ENCODE peak calls at places on chromosomes 1 and 21, in four cellular contexts. J, I, K and D are unnamed samples.

GRCh38 chr1:31414692-31415370 is 1.8 kb downstream of the SERINC2 start:
- DNase-seq in I (no peak), K (no peak), J (no peak), D (no peak)

GRCh38 chr1:28885982-28886730 is 28.2 kb upstream of the EPB41 start:
- DNase-seq in I (no peak), K (no peak), J (no peak), D (no peak)

GRCh38 chr1:202143011-202143767 is 1.3 kb downstream of the ARL8A start:
- DNase-seq in J (peak; percentile 34), K (peak; percentile 32), I (peak; percentile 89), D (peak; percentile 59)

GRCh38 chr21:29896884-29897283 is 42.9 kb downstream of the GRIK1 start:
- DNase-seq in I (no peak), K (no peak), J (no peak), D (no peak)

GRCh38 chr1:51945591-51945990 is 44.9 kb downstream of the RAB3B start:
- DNase-seq in I (no peak), J (no peak), K (no peak), D (no peak)

GRCh38 chr1:109357673-109358072 is 40.0 kb downstream of the SORT1 start:
- DNase-seq in I (no peak), K (no peak), J (no peak), D (no peak)

GRCh38 chr1:228955691-228956090 is 220.4 kb downstream of the RHOU start:
- DNase-seq in K (no peak), I (no peak), J (no peak), D (no peak)

GRCh38 chr1:162422662-162423375 is 10.9 kb upstream of the SH2D1B start:
- DNase-seq in K (no peak), J (no peak), I (no peak), D (no peak)

GRCh38 chr1:205318231-205318991 is 3.1 kb downstream of the NUAK2 start:
- DNase-seq in I (peak; percentile 82), J (peak; percentile 54), K (no peak), D (no peak)

GRCh38 chr1:177425241-177425640 is 254.5 kb downstream of the BRINP2 start:
- DNase-seq in J (no peak), K (no peak), I (no peak), D (no peak)

GRCh38 chr1:69201716-69202115 is 366.0 kb upstream of the LRRC7 start:
- DNase-seq in J (no peak), I (no peak), K (no peak), D (no peak)

GRCh38 chr1:161287482-161288054 is 22.2 kb downstream of the MPZ start:
- DNase-seq in K (no peak), J (no peak), I (no peak), D (no peak)

GRCh38 chr1:108817016-108817415 is 39.9 kb downstream of the AKNAD1 start:
- DNase-seq in I (no peak), J (peak; percentile 33), K (no peak), D (no peak)

GRCh38 chr1:223006794-223007193 is 136.3 kb downstream of the TLR5 start:
- DNase-seq in K (no peak), I (no peak), J (no peak), D (no peak)

GRCh38 chr1:223003549-223003948 is 139.5 kb downstream of the TLR5 start:
- DNase-seq in K (no peak), J (no peak), I (no peak), D (no peak)

GRCh38 chr1:223000549-223001135 is 142.4 kb downstream of the TLR5 start:
- DNase-seq in I (no peak), J (no peak), K (no peak), D (no peak)

GRCh38 chr1:223007250-223007649 is 135.8 kb downstream of the TLR5 start:
- DNase-seq in J (no peak), I (peak; percentile 73), K (no peak), D (no peak)

DNA sequence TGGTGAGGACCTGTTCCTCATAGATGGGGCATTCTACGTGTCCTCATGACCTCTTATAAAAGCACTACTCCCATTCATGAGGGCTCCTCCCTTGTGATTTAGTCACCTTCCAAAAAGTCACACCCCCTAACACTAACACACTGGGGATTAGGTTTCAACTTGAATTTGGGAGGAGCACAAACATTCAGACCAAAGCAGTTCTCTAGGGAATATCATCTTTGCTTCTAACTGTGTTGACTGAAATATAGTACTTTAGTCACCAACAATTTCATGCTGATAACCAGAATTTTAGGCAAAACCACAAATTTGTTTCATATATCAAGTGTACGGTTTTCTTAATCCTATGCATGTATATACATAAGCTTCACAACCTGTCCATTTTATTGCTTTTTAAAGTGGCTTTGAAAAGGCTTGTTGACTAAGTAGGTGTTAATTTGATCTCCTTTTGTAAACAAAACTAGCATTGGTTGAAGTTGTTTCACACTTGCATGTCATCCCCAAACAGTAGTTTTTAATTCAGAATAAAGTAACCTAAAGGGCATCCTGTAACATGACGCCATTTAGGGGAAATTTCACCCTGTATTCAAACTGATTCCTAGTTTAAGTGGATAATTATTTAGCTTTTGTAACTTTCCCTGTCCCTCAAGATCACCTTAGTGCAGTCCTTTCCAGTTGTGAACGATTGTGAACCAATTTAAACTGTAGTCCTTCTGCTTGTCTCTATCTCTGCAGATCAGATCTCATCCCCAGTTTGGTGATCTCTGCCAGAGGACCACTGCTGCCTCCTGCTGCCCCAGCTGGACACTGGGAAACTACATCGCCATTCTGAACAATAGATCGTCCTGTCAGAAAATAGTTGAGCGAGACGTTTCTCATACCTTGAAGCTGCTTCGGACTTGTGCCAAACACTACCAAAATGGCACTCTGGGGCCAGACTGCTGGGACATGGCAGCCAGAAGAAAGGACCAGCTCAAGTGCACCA is 141.1 kb downstream of the TLR5 start:
- DNase-seq in K (no peak), I (no peak), J (no peak), D (no peak)
- TF ChIP-seq CTCF in K (no peak), I (no peak), J (no peak), D (no peak)

GRCh38 chr1:20087668-20088067 is 17.7 kb downstream of the PLA2G5 start:
- DNase-seq in I (no peak), J (no peak), K (no peak), D (no peak)
- TF ChIP-seq CTCF in I (no peak), J (no peak), K (no peak), D (no peak)

GRCh38 chr1:2235300-2235998 is 7.3 kb downstream of the SKI start:
- DNase-seq in I (no peak), K (peak; percentile 21), J (no peak), D (no peak)

GRCh38 chr1:2239384-2239985 is 11.4 kb downstream of the SKI start:
- DNase-seq in J (no peak), I (no peak), K (peak; percentile 15), D (no peak)

GRCh38 chr1:2236695-2237677 is 8.9 kb downstream of the SKI start:
- DNase-seq in J (no peak), K (peak; percentile 17), I (no peak), D (no peak)

GRCh38 chr1:2238361-2239055 is 10.4 kb downstream of the SKI start:
- DNase-seq in I (peak; percentile 86), J (no peak), K (peak; percentile 80), D (no peak)

GRCh38 chr1:2237773-2238172 is 9.7 kb downstream of the SKI start:
- DNase-seq in J (no peak), K (peak; percentile 28), I (no peak), D (no peak)
- TF ChIP-seq CTCF in J (no peak), K (no peak), I (no peak), D (no peak)

GRCh38 chr1:230276401-230276800 is 149.7 kb downstream of the PGBD5 start:
- DNase-seq in K (no peak), J (no peak), I (no peak), D (no peak)
- TF ChIP-seq CTCF in K (no peak), J (no peak), I (no peak), D (no peak)

DNA sequence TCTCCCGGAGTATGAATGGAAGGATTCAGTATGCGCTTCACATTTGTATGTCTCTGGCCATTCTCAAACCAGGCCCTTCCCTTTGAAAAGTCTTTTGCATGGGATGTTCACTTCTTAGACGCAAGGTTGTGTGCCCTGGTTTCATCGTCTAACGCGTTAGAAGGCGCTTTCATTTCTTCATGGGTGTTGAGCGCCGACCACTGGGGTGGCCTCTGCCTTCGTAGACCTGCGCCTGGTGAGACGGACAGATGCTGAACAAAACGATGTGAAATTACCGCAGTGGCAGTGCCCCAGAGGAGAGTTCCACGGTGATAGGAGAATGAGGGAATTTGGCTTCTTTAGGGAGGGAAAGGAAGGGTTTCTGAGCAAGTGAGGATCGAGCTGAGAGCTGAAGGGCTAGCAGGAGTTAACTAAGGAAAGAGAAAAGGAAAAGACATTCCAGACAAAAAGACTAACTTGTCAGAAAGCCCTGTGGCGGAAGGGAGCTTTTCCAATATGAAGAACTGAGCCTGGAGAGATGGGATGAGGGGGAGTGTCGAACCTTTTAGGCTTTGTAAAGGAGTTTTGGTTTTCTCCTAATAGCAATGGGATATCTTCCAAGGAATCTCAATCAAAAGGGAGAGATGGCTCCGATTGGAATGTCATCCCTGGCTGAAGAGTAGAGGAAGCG is 904 bp downstream of the GGPS1 start:
- DNase-seq in I (no peak), K (peak; percentile 36), J (peak; percentile 51), D (peak; percentile 44)
- TF ChIP-seq CTCF in I (peak; percentile 16), K (no peak), J (no peak), D (no peak)

GRCh38 chr21:41043008-41043407 is 125.0 kb upstream of the BACE2 start:
- DNase-seq in K (no peak), J (no peak), I (no peak), D (no peak)
- TF ChIP-seq CTCF in K (no peak), J (no peak), I (no peak), D (no peak)

DNA sequence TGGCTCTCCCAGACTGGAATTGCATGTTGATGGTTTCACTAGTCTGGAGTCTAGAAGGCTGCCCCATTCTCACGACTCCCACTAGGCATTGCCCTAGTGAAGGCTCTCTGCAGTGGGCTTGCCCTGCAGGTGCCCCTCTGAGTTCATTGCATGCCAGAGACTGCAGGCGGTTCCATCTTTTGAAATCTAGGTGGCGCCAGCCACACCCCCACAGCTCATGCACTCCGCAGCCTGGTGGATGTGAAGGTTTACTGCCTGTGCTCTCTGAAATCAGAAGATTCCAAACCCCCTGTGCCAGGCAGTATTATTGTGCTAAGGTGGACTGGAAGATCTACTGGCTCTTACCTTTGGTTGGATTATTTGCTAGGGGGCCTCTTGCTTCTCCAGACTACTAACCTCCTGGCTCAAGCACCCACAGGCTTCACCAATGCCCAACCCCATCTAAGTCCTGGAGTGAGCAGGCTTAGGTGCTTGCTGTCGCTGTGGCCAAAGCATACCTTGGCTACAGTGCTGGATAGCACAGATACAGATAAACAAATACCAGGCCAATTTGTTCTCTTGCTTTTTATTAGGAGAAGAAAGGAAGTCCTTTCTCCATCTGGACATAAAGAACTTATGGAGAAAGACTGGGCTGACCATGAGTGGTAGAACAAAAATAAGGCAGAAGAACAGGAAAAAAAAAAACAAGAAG is 83.5 kb upstream of the SIM2 start:
- DNase-seq in J (no peak), I (no peak), K (no peak), D (no peak)
- TF ChIP-seq CTCF in J (no peak), I (no peak), K (no peak), D (no peak)

GRCh38 chr1:84504580-84505021 is 1.6 kb upstream of the SPATA1 start:
- DNase-seq in J (no peak), I (no peak), K (no peak), D (no peak)
- TF ChIP-seq CTCF in J (no peak), I (no peak), K (no peak), D (no peak)